ENCODE peak calls at places on chromosomes 7 and 10, in seven cellular contexts. V is tibial artery, C is mesendoderm, Y is Karpas-422, B is AG04450, D is ovary, P is endodermal cell. A is an unnamed sample.

GRCh38 chr7:159027803-159028455 is 116.7 kb downstream of the VIPR2 start:
- DNase-seq in V (peak; percentile 18), C (peak; percentile 17), Y (peak; percentile 46), B (no peak), D (peak; percentile 67), P (peak; percentile 58), A (peak; percentile 25)

GRCh38 chr7:74233655-74234280 is 20.4 kb downstream of the RFC2 start:
- DNase-seq in V (no peak), C (no peak), Y (no peak), B (peak; percentile 87), D (no peak), P (no peak), A (no peak)

GRCh38 chr10:123289432-123289831 is 135.2 kb downstream of the BUB3 start:
- DNase-seq in V (no peak), C (no peak), Y (no peak), B (no peak), D (no peak), P (no peak), A (no peak)

GRCh38 chr7:157310676-157311185 is 26.1 kb upstream of the DNAJB6 start:
- DNase-seq in V (no peak), C (peak; percentile 49), Y (no peak), B (no peak), D (no peak), P (peak; percentile 87), A (peak; percentile 44)

GRCh38 chr7:17408245-17408903 is 109.9 kb downstream of the AHR start:
- DNase-seq in V (peak; percentile 57), C (no peak), Y (no peak), B (peak; percentile 74), D (peak; percentile 37), P (no peak), A (peak; percentile 76)

GRCh38 chr10:81957976-81958375 is 83.0 kb downstream of the NRG3 start:
- DNase-seq in V (no peak), C (peak; percentile 22), Y (no peak), B (no peak), D (no peak), P (no peak), A (no peak)

GRCh38 chr7:33750177-33750576 is 155.2 kb upstream of the BMPER start:
- DNase-seq in V (no peak), C (no peak), Y (no peak), B (no peak), D (no peak), P (no peak), A (no peak)

GRCh38 chr7:40527723-40528122 is 392.9 kb downstream of the SUGCT start:
- DNase-seq in V (no peak), C (no peak), Y (no peak), B (no peak), D (no peak), P (no peak), A (no peak)

GRCh38 chr10:56142092-56142728 is 218.8 kb downstream of the ZWINT start:
- DNase-seq in V (no peak), C (no peak), Y (peak; percentile 47), B (no peak), D (no peak), P (no peak), A (no peak)

GRCh38 chr10:110399163-110400094 is 94.7 kb upstream of the SMNDC1 start:
- DNase-seq in V (no peak), C (no peak), Y (no peak), B (peak; percentile 92), D (no peak), P (no peak), A (peak; percentile 87)

GRCh38 chr10:102540023-102540422 is 36.3 kb downstream of the SUFU start:
- DNase-seq in V (no peak), C (no peak), Y (peak; percentile 53), B (no peak), D (no peak), P (no peak), A (no peak)

GRCh38 chr7:117446220-117446815 is 19.0 kb upstream of the ASZ1 start:
- DNase-seq in V (no peak), C (no peak), Y (no peak), B (no peak), D (no peak), P (no peak), A (no peak)

GRCh38 chr7:12686234-12686893 is 1.1 kb upstream of the ARL4A start:
- DNase-seq in V (peak; percentile 87), C (peak; percentile 97), Y (no peak), B (peak; percentile 49), D (peak; percentile 91), P (peak; percentile 98), A (peak; percentile 82)

DNA sequence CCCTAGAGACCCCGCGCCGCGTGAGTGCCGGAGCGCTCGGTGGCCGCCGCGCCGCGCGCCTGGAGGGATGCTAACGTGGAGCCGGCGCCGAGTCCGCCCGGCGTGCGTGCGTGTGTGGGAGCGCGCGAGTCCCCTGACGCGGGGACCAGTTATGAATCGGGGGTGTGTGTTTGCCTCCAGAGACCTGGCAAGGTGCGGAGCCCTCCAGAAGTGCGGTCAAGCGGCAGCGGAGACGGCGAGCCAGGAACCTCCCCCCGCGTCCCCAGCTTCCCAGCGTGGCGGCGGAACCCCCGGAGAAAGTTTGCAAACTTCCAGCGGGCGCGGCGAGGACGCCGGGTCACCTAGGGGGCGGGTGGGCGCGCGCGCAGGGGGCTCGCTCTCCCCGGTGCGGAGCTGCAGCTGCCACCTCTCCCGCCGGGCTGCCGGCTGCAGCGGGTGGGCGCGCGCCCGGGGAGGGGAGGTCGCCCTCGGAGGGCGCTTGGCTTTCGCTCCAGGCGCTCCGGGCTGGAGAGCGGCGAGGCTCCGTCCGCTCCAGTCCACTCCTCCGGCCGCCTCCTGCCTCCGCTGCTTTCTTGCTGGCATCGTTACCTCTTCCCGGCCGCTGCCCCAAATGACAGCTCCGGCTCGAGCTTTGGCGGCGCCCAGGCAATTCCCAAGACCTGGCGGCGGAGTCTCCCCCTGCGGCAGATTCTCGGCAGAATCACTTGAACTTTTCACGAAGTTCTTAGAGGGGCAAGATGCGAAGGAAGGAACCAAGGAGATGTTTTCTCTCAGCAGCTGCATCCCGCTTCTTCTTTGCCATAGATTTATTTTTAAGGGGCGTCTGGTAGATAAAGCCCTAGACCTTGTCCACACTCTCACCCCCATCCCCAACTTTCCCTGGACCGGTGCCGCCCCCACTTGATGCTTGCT is 2.3 kb upstream of the CREB5 start:
- DNase-seq in V (peak; percentile 60), C (peak; percentile 73), Y (no peak), B (no peak), D (peak; percentile 62), P (peak; percentile 84), A (peak; percentile 55)
- H3K27ac ChIP-seq in V (peak overlapping the region; percentile 77), C (no peak overlapping the region), Y (no peak overlapping the region), B (peak overlapping the region; percentile 95), D (peak overlapping the region; percentile 24), P (peak overlapping the region; percentile 62), A (no peak overlapping the region)

GRCh38 chr7:19117870-19118608 is 603 bp upstream of the TWIST1 start:
- DNase-seq in V (no peak), C (peak; percentile 35), Y (no peak), B (no peak), D (no peak), P (peak; percentile 74), A (no peak)

GRCh38 chr7:19119372-19119771 is 1.9 kb upstream of the TWIST1 start:
- DNase-seq in V (no peak), C (no peak), Y (no peak), B (no peak), D (no peak), P (no peak), A (no peak)

GRCh38 chr7:19117081-19117869 is at the start of gene TWIST1:
- DNase-seq in V (peak; percentile 37), C (peak; percentile 93), Y (no peak), B (peak; percentile 86), D (peak; percentile 68), P (peak; percentile 89), A (peak; percentile 95)

GRCh38 chr7:19119901-19120486 is 2.6 kb upstream of the TWIST1 start:
- DNase-seq in V (no peak), C (no peak), Y (no peak), B (no peak), D (no peak), P (peak; percentile 57), A (no peak)

GRCh38 chr7:19118896-19119301 is 1.5 kb upstream of the TWIST1 start:
- DNase-seq in V (no peak), C (peak; percentile 72), Y (no peak), B (no peak), D (no peak), P (peak; percentile 88), A (no peak)
- H3K27me3 ChIP-seq in V (peaks cover 35% of the 10 kb centered on the region), C (peaks cover 26% of the 10 kb centered on the region), Y (no peaks in the 10 kb centered on the region), B (no peaks in the 10 kb centered on the region), D (no peaks in the 10 kb centered on the region), P (peaks cover 76% of the 10 kb centered on the region), A (no peaks in the 10 kb centered on the region)

GRCh38 chr10:133378251-133379096 is 588 bp upstream of the PAOX start:
- DNase-seq in V (no peak), C (peak; percentile 45), Y (peak; percentile 52), B (no peak), D (peak; percentile 82), P (peak; percentile 83), A (peak; percentile 68)
- H3K4me3 ChIP-seq in V (peak overlapping the region; percentile 81), C (peak overlapping the region; percentile 23), Y (peak overlapping the region; percentile 64), B (peak overlapping the region; percentile 79), D (peak overlapping the region; percentile 79), P (peak overlapping the region; percentile 84), A (peak overlapping the region; percentile 69)

DNA sequence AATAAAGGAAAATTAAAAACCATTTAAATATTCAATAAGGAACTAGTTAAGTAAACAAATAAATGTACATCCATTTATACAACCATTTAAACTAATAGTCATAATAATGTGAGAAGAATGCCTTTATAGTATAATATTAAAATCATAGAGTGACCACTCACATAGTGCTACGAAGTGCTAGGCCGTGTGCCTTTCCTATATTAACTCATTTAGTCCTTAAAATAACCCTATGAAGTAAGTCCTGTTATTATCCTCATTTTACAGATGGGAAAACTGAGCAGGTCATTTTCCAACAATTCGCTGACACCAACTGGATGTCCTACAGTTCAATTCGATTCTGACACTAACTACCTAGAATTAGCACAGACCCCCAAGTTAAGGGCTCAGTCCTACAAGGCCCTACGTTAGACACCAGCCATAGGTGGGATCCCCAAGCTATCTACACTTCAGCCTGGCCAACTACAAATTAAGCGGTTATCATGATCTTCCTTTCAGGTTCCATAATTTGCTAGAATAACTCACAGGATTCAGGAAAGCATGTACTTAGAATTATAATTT is 4.1 kb downstream of the STRIP2 start:
- DNase-seq in V (no peak), C (no peak), Y (no peak), B (no peak), D (no peak), P (no peak), A (no peak)
- H3K27ac ChIP-seq in V (no peak overlapping the region), C (no peak overlapping the region), Y (no peak overlapping the region), B (peak overlapping the region; percentile 31), D (no peak overlapping the region), P (no peak overlapping the region), A (no peak overlapping the region)

DNA sequence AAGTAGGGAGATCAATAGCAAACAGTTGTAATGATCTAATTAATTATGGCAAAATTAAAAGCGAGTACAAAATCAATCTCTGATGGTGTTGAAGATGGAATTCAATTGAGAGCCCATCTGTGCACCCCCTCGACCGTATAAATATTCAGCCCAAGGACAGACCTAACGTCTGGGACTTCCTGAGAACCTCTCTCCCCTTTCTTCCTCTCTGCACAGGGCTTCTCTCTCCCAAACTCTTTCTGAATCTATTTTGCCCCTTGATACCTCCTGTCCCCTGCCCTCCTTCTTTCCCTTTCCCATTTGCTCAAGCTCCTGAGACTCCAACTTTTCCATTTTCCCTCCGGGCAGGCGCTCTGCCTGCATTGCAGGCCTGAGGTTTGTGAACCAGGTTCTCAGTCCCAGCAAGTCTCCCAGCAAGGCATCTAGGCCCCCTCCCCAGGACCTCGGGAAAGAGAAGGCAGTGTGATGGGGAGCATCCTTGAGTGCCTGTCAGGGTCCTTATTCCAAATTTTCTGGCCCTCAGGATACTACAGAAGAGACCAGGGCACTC is 8.5 kb upstream of the PAX2 start:
- DNase-seq in V (no peak), C (peak; percentile 34), Y (no peak), B (no peak), D (no peak), P (no peak), A (no peak)
- H3K27me3 ChIP-seq in V (peaks cover 100% of the 10 kb centered on the region), C (peaks cover 84% of the 10 kb centered on the region), Y (no peaks in the 10 kb centered on the region), B (peaks cover 94% of the 10 kb centered on the region), D (peaks cover 3% of the 10 kb centered on the region), P (peaks cover 100% of the 10 kb centered on the region), A (peaks cover 98% of the 10 kb centered on the region)